ENCODE peak calls at places on chromosomes 12 and 14, in nine cellular contexts. N is endothelial cell; Y is fibroblast of the conjunctiva; H is HT1080; O is NCI-H460; X is activated CD4-positive, CD25-positive, alpha-beta regulatory T cell; S is choroid plexus epithelial cell; M is SHP77; F is glutamatergic neuron. V is an unnamed sample.

GRCh38 chr12:112183141-112183581 is 57.8 kb downstream of the TRAFD1 start:
- DNase-seq in N (no peak), Y (no peak), H (peak), O (no peak), X (no peak), S (peak), M (no peak), F (no peak), V (no peak)

GRCh38 chr12:95836185-95836609 is 22.6 kb upstream of the SNRPF start:
- DNase-seq in N (no peak), Y (no peak), H (peak), O (no peak), X (no peak), S (no peak), M (peak), F (no peak), V (no peak)

GRCh38 chr14:65939184-65939583 is 526.7 kb downstream of the FUT8 start:
- DNase-seq in N (no peak), Y (no peak), H (no peak), O (no peak), X (no peak), S (no peak), M (no peak), F (no peak), V (no peak)

GRCh38 chr14:106729551-106729950 is 1203.2 kb downstream of the TMEM121 start:
- DNase-seq in N (no peak), Y (no peak), H (no peak), O (no peak), X (no peak), S (no peak), M (no peak), F (no peak), V (no peak)

GRCh38 chr12:62328296-62328921 is 68.2 kb downstream of the USP15 start:
- DNase-seq in N (no peak), Y (no peak), H (no peak), O (no peak), X (no peak), S (no peak), M (no peak), F (no peak), V (no peak)

GRCh38 chr12:57896437-57897201 is 44.7 kb upstream of the ATP23 start:
- DNase-seq in N (peak), Y (peak), H (peak), O (peak), X (no peak), S (peak), M (peak), F (peak), V (peak)

GRCh38 chr12:27063250-27063851 is 19.0 kb downstream of the C12orf71 start:
- DNase-seq in N (no peak), Y (no peak), H (no peak), O (no peak), X (no peak), S (no peak), M (no peak), F (no peak), V (no peak)

GRCh38 chr12:68446896-68447806 is 115.0 kb upstream of the MDM1 start:
- DNase-seq in N (no peak), Y (no peak), H (no peak), O (no peak), X (no peak), S (peak), M (no peak), F (no peak), V (peak)

GRCh38 chr12:123006977-123007376 is 26.5 kb downstream of the ARL6IP4 start:
- DNase-seq in N (no peak), Y (no peak), H (no peak), O (no peak), X (no peak), S (peak), M (no peak), F (no peak), V (no peak)

GRCh38 chr14:41606249-41607118 is at the start of gene LRFN5:
- DNase-seq in N (peak), Y (no peak), H (no peak), O (no peak), X (no peak), S (peak), M (peak), F (peak), V (peak)

V was measured in ecto neural progenitor cell.